ENCODE peak calls at places on chromosomes 6 and 20, in six cellular contexts. S, C, X, O, J and Z are unnamed samples.

GRCh38 chr6:116313377-116313776 is 33.6 kb upstream of the TSPYL1 start:
- DNase-seq in S (no peak), C (no peak), X (no peak), O (no peak), J (no peak), Z (no peak)

GRCh38 chr6:40334496-40334895 is 252.7 kb downstream of the LRFN2 start:
- DNase-seq in S (no peak), C (no peak), X (no peak), O (no peak), J (no peak), Z (no peak)

GRCh38 chr6:113383701-113384100 is 473.4 kb upstream of the MARCKS start:
- DNase-seq in S (no peak), C (no peak), X (no peak), O (no peak), J (no peak), Z (no peak)

GRCh38 chr6:134651519-134651918 is 298.4 kb downstream of the ALDH8A1 start:
- DNase-seq in S (no peak), C (no peak), X (no peak), O (no peak), J (no peak), Z (no peak)

GRCh38 chr6:82072771-82073170 is 174.8 kb downstream of the IBTK start:
- DNase-seq in S (no peak), C (no peak), X (no peak), O (no peak), J (no peak), Z (no peak)

GRCh38 chr20:62956387-62957135 is 4.1 kb downstream of the SLC17A9 start:
- DNase-seq in S (no peak), C (no peak), X (peak), O (no peak), J (no peak), Z (no peak)

GRCh38 chr20:4666001-4666470 is 55.7 kb upstream of the PRND start:
- DNase-seq in S (no peak), C (no peak), X (no peak), O (no peak), J (no peak), Z (no peak)

GRCh38 chr20:12581644-12582350 is 427.0 kb upstream of the SPTLC3 start:
- DNase-seq in S (no peak), C (no peak), X (no peak), O (no peak), J (no peak), Z (no peak)

GRCh38 chr20:63194007-63194820 is 21.7 kb downstream of the YTHDF1 start:
- DNase-seq in S (no peak), C (no peak), X (no peak), O (no peak), J (no peak), Z (no peak)

GRCh38 chr6:113315879-113316278 is 541.3 kb upstream of the MARCKS start:
- DNase-seq in S (no peak), C (no peak), X (no peak), O (no peak), J (no peak), Z (no peak)

GRCh38 chr20:38084425-38084951 is 50.9 kb downstream of the RPRD1B start:
- DNase-seq in S (no peak), C (peak), X (no peak), O (no peak), J (no peak), Z (peak)

GRCh38 chr6:133128191-133128590 is 113.0 kb upstream of the EYA4 start:
- DNase-seq in S (no peak), C (no peak), X (no peak), O (no peak), J (no peak), Z (no peak)

GRCh38 chr6:34630040-34630439 is 66.5 kb downstream of the ILRUN start:
- DNase-seq in S (no peak), C (no peak), X (no peak), O (no peak), J (no peak), Z (no peak)

GRCh38 chr6:72040106-72040505 is 153.8 kb downstream of the RIMS1 start:
- DNase-seq in S (no peak), C (no peak), X (no peak), O (no peak), J (no peak), Z (no peak)

GRCh38 chr6:89034586-89035251 is 45.8 kb upstream of the PNRC1 start:
- DNase-seq in S (no peak), C (no peak), X (no peak), O (no peak), J (no peak), Z (no peak)

GRCh38 chr6:111746983-111747773 is 126.1 kb downstream of the FYN start:
- DNase-seq in S (no peak), C (no peak), X (no peak), O (peak), J (no peak), Z (no peak)

GRCh38 chr6:5645275-5645674 is 361.4 kb downstream of the NRN1 start:
- DNase-seq in S (no peak), C (no peak), X (peak), O (no peak), J (no peak), Z (no peak)

GRCh38 chr20:37359331-37359730 is 13.4 kb downstream of the SRC start:
- DNase-seq in S (no peak), C (no peak), X (peak), O (no peak), J (no peak), Z (no peak)

GRCh38 chr20:57656821-57657536 is 36.8 kb upstream of the ZBP1 start:
- DNase-seq in S (no peak), C (peak), X (peak), O (no peak), J (no peak), Z (peak)

GRCh38 chr6:150153905-150154492 is 11.2 kb downstream of the PPP1R14C start:
- DNase-seq in S (no peak), C (no peak), X (no peak), O (no peak), J (no peak), Z (no peak)

GRCh38 chr6:12718025-12718424 is 1.5 kb downstream of the PHACTR1 start:
- DNase-seq in S (no peak), C (no peak), X (no peak), O (no peak), J (no peak), Z (no peak)

GRCh38 chr6:90681863-90682262 is 95.0 kb upstream of the MAP3K7 start:
- DNase-seq in S (no peak), C (no peak), X (no peak), O (no peak), J (no peak), Z (no peak)

GRCh38 chr6:2680264-2680908 is 70.3 kb downstream of the MYLK4 start:
- DNase-seq in S (no peak), C (peak), X (no peak), O (no peak), J (no peak), Z (no peak)

GRCh38 chr20:56554869-56555268 is 21.8 kb downstream of the FAM209B start:
- DNase-seq in S (peak), C (no peak), X (no peak), O (peak), J (no peak), Z (peak)

GRCh38 chr6:6972456-6972855 is 135.3 kb upstream of the RREB1 start:
- DNase-seq in S (no peak), C (no peak), X (no peak), O (no peak), J (no peak), Z (no peak)

GRCh38 chr6:36742146-36742545 is 44.5 kb downstream of the RAB44 start:
- DNase-seq in S (no peak), C (no peak), X (no peak), O (no peak), J (no peak), Z (no peak)

GRCh38 chr6:66126358-66126757 is 419.3 kb upstream of the EYS start:
- DNase-seq in S (no peak), C (no peak), X (no peak), O (no peak), J (no peak), Z (no peak)

GRCh38 chr6:26199773-26200728 is 112.8 kb downstream of the HFE start:
- DNase-seq in S (no peak), C (no peak), X (no peak), O (peak), J (no peak), Z (no peak)

GRCh38 chr6:137873273-137873762 is 6.3 kb downstream of the TNFAIP3 start:
- DNase-seq in S (no peak), C (no peak), X (no peak), O (peak), J (no peak), Z (peak)

GRCh38 chr6:36897629-36898028 is 11.9 kb downstream of the C6orf89 start:
- DNase-seq in S (no peak), C (no peak), X (peak), O (peak), J (no peak), Z (no peak)

GRCh38 chr20:62043131-62043914 is 22.4 kb downstream of the TAF4 start:
- DNase-seq in S (no peak), C (no peak), X (no peak), O (no peak), J (no peak), Z (no peak)

GRCh38 chr20:15760217-15760567 is 813.1 kb downstream of the KIF16B start:
- DNase-seq in S (no peak), C (no peak), X (no peak), O (no peak), J (no peak), Z (no peak)

GRCh38 chr6:106643061-106643460 is 13.7 kb downstream of the QRSL1 start:
- DNase-seq in S (no peak), C (no peak), X (no peak), O (no peak), J (no peak), Z (no peak)

GRCh38 chr6:31634969-31635575 is 14.6 kb downstream of the PRRC2A start:
- DNase-seq in S (no peak), C (no peak), X (no peak), O (no peak), J (no peak), Z (no peak)

GRCh38 chr6:18053555-18054445 is 66.4 kb upstream of the KIF13A start:
- DNase-seq in S (no peak), C (no peak), X (no peak), O (no peak), J (no peak), Z (no peak)

GRCh38 chr20:6074145-6074561 is 20.3 kb upstream of the LRRN4 start:
- DNase-seq in S (no peak), C (no peak), X (peak), O (peak), J (no peak), Z (no peak)

GRCh38 chr6:32944265-32944664 is 3.4 kb upstream of the HLA-DMB start:
- DNase-seq in S (no peak), C (no peak), X (no peak), O (no peak), J (no peak), Z (no peak)
- TF ChIP-seq POLR2AphosphoS5 in S (no peak), C (peak), X (no peak), O (no peak), J (no peak), Z (no peak)

DNA sequence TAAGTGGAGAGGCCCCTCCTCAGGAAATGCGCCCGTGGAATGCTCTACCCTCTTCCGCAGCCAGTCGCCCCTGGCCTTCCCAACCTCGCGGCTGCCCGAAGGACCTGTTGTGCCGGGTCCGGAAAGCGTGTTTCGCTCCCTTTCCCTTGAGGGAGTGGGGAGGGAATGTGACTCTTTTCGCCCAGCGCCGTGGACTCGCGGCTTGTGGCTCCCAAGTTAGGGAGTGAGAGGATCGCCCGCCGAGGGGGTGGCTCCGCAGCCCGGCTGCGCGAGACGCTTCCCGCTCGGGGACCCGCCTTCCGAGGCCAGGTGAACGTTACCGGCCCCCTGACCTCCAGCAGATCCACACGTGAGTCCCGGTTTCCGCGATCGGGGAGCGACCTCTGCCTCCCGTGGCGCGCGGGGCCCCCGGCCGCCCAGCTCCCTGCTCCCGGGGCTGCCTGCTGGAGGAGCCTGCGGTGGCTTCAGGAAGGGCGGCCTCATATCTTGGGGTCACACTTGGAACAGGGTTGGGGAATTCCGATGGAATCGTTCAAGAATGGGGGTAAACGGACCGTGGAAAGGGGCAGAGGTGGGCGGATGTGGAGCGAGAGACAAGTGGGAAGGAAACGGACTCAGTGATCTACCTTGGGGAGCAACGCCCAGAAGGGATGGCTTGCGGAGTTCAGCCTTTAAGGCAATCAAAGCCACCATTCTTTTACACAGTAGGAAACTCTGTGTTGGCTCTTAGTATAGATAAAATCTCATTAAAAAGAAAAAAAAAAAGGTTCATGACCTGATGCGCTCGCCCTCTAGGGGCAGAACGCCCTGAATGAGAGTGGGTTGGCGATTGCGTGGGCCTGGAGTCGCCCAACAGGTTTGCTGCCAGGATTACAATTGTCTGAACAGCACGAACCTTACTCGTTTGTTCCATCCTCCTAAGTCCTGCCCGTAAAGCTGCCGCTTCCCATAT is 887 bp downstream of the TPD52L1 start:
- DNase-seq in S (no peak), C (no peak), X (peak), O (peak), J (peak), Z (peak)
- TF ChIP-seq POLR2AphosphoS5 in S (no peak), C (no peak), X (no peak), O (no peak), J (no peak), Z (peak)

GRCh38 chr20:2524435-2525272 is 11.7 kb upstream of the TMC2 start:
- DNase-seq in S (no peak), C (peak), X (peak), O (peak), J (peak), Z (peak)
- TF ChIP-seq POLR2AphosphoS5 in S (no peak), C (peak), X (peak), O (peak), J (peak), Z (peak)

DNA sequence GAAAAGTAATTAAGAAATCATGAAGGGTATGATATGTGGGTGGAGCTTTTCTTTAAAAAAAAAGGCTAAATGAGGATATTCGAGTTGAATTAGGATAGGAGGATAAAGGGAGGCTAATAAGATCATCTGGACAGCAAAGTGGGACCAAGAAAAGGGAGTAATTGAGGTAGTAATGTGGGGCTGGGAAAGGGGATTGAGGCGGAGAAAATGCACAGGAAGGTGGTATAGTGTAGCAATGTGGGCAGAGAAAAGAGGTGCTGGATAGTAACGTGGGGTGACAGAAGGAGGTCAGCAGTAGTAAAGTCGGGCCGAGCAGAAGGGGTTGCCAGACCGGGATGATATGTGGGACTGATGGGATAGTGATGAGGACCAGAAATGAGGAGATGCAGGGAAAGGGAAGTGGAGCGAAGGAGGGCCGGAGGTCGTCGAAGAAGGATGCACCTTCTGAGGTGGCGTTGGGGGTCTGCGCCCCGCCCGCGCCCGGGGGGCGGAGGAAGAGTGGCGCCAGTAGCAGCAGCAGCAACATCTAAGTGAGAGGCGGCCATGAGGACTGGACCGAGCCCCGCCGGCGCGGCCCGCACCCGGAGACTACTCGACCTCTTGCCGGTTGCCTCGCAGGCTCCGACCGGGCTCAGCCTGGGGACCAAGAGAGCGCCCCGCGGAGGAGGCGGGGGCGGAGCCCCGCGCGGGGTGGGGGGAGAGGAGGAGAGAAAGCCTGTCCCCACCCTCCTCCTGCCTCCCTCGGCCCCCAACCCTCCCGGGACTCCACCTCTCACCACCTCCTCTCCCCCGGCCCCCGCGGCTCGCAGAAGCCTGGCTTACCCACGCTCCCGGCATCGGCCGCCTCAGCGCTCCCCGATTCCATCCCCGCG is 887 bp downstream of the GABBR1 start:
- DNase-seq in S (no peak), C (no peak), X (peak), O (peak), J (no peak), Z (peak)
- TF ChIP-seq POLR2AphosphoS5 in S (no peak), C (no peak), X (no peak), O (peak), J (no peak), Z (no peak)

GRCh38 chr20:49297605-49298530 is 20.0 kb upstream of the ZNFX1 start:
- DNase-seq in S (no peak), C (no peak), X (no peak), O (peak), J (no peak), Z (no peak)
- TF ChIP-seq POLR2AphosphoS5 in S (no peak), C (no peak), X (no peak), O (no peak), J (no peak), Z (no peak)

GRCh38 chr6:154661751-154662150 is 71.5 kb upstream of the SCAF8 start:
- DNase-seq in S (no peak), C (no peak), X (no peak), O (no peak), J (no peak), Z (no peak)
- TF ChIP-seq POLR2AphosphoS5 in S (no peak), C (no peak), X (no peak), O (no peak), J (no peak), Z (no peak)

GRCh38 chr6:32970413-32971244 is 2.2 kb downstream of the BRD2 start:
- DNase-seq in S (no peak), C (peak), X (peak), O (peak), J (peak), Z (peak)
- TF ChIP-seq POLR2AphosphoS5 in S (peak), C (no peak), X (peak), O (no peak), J (peak), Z (no peak)